ENCODE peak calls at places on chromosomes 2 and 18, in seven cellular contexts. N, U, L, Y, D, F and G are unnamed samples.

GRCh38 chr2:192283450-192283849 is 88.7 kb upstream of the TMEFF2 start:
- DNase-seq in N (no peak), U (no peak), L (no peak), Y (no peak), D (no peak), F (no peak), G (no peak)

GRCh38 chr2:118167026-118167425 is 78.8 kb downstream of the INSIG2 start:
- DNase-seq in N (no peak), U (no peak), L (no peak), Y (no peak), D (no peak), F (no peak), G (no peak)

GRCh38 chr18:32373995-32374394 is 96.7 kb downstream of the GAREM1 start:
- DNase-seq in N (no peak), U (no peak), L (no peak), Y (no peak), D (no peak), F (no peak), G (no peak)

GRCh38 chr2:201440182-201440581 is 11.1 kb downstream of the TRAK2 start:
- DNase-seq in N (no peak), U (no peak), L (no peak), Y (no peak), D (no peak), F (no peak), G (no peak)

GRCh38 chr18:7307586-7307985 is 76.7 kb downstream of the LRRC30 start:
- DNase-seq in N (no peak), U (no peak), L (no peak), Y (no peak), D (no peak), F (no peak), G (no peak)

GRCh38 chr2:111642576-111643327 is 241.2 kb downstream of the ANAPC1 start:
- DNase-seq in N (no peak), U (no peak), L (no peak), Y (no peak), D (no peak), F (no peak), G (no peak)

GRCh38 chr18:71450258-71450657 is 1093.9 kb downstream of the CBLN2 start:
- DNase-seq in N (no peak), U (no peak), L (no peak), Y (no peak), D (no peak), F (no peak), G (no peak)

GRCh38 chr2:211479496-211480150 is 923.2 kb downstream of the CPS1 start:
- DNase-seq in N (no peak), U (no peak), L (no peak), Y (no peak), D (no peak), F (no peak), G (no peak)

GRCh38 chr18:68436485-68436884 is 278.4 kb downstream of the TMX3 start:
- DNase-seq in N (no peak), U (no peak), L (no peak), Y (no peak), D (no peak), F (no peak), G (no peak)

GRCh38 chr18:27854631-27855030 is 322.3 kb downstream of the CDH2 start:
- DNase-seq in N (no peak), U (no peak), L (no peak), Y (no peak), D (no peak), F (no peak), G (no peak)

GRCh38 chr18:26225022-26225693 is 1.1 kb upstream of the TAF4B start:
- DNase-seq in N (no peak), U (no peak), L (no peak), Y (no peak), D (no peak), F (no peak), G (no peak)

GRCh38 chr2:11254100-11254536 is 90.3 kb downstream of the ROCK2 start:
- DNase-seq in N (no peak), U (no peak), L (no peak), Y (no peak), D (no peak), F (no peak), G (no peak)

GRCh38 chr2:127422631-127423475 is 4.6 kb downstream of the PROC start:
- DNase-seq in N (no peak), U (no peak), L (peak), Y (no peak), D (no peak), F (no peak), G (no peak)

GRCh38 chr2:197972017-197972416 is 167.6 kb downstream of the PLCL1 start:
- DNase-seq in N (no peak), U (no peak), L (no peak), Y (peak), D (no peak), F (no peak), G (no peak)

GRCh38 chr2:58918138-58918537 is 677.0 kb upstream of the FANCL start:
- DNase-seq in N (no peak), U (no peak), L (no peak), Y (no peak), D (no peak), F (no peak), G (no peak)

GRCh38 chr2:231911381-231911780 is 14.8 kb downstream of the NPPC start:
- DNase-seq in N (no peak), U (no peak), L (no peak), Y (no peak), D (no peak), F (no peak), G (no peak)

GRCh38 chr2:56211048-56211447 is 27.3 kb downstream of the CCDC85A start:
- DNase-seq in N (no peak), U (no peak), L (no peak), Y (no peak), D (no peak), F (no peak), G (no peak)

GRCh38 chr2:176926453-176926852 is 286.1 kb upstream of the HNRNPA3 start:
- DNase-seq in N (no peak), U (no peak), L (no peak), Y (no peak), D (no peak), F (no peak), G (no peak)

GRCh38 chr2:11669454-11670291 is at the start of gene NTSR2:
- DNase-seq in N (peak), U (no peak), L (no peak), Y (no peak), D (peak), F (peak), G (peak)

GRCh38 chr2:74502720-74503505 is 3.5 kb upstream of the LBX2 start:
- DNase-seq in N (no peak), U (peak), L (no peak), Y (no peak), D (no peak), F (peak), G (no peak)

GRCh38 chr2:166841679-166842078 is 46.6 kb upstream of the XIRP2 start:
- DNase-seq in N (no peak), U (no peak), L (no peak), Y (no peak), D (no peak), F (no peak), G (no peak)

GRCh38 chr2:194343167-194343566 is 1313.9 kb upstream of the SLC39A10 start:
- DNase-seq in N (no peak), U (no peak), L (no peak), Y (peak), D (no peak), F (no peak), G (no peak)

GRCh38 chr2:127293386-127293757 is 572 bp downstream of the ERCC3 start:
- DNase-seq in N (no peak), U (no peak), L (no peak), Y (no peak), D (no peak), F (no peak), G (no peak)

GRCh38 chr18:62777814-62778213 is 62.5 kb downstream of the PHLPP1 start:
- DNase-seq in N (no peak), U (no peak), L (no peak), Y (no peak), D (no peak), F (no peak), G (no peak)

GRCh38 chr2:221422516-221423211 is 149.4 kb downstream of the EPHA4 start:
- DNase-seq in N (no peak), U (no peak), L (no peak), Y (no peak), D (no peak), F (no peak), G (no peak)

GRCh38 chr18:54923339-54923956 is 35.8 kb downstream of the CCDC68 start:
- DNase-seq in N (no peak), U (no peak), L (no peak), Y (no peak), D (no peak), F (no peak), G (no peak)

GRCh38 chr18:3722662-3723433 is 272.9 kb downstream of the TGIF1 start:
- DNase-seq in N (no peak), U (no peak), L (no peak), Y (no peak), D (no peak), F (no peak), G (no peak)

GRCh38 chr2:216222650-216223352 is 113.7 kb downstream of the XRCC5 start:
- DNase-seq in N (no peak), U (peak), L (no peak), Y (no peak), D (no peak), F (no peak), G (no peak)

GRCh38 chr2:28490558-28490957 is 5.3 kb upstream of the PLB1 start:
- DNase-seq in N (no peak), U (no peak), L (no peak), Y (no peak), D (no peak), F (no peak), G (no peak)

GRCh38 chr2:241772063-241772499 is 4.5 kb upstream of the GAL3ST2 start:
- DNase-seq in N (no peak), U (no peak), L (no peak), Y (no peak), D (no peak), F (no peak), G (no peak)